ENCODE peak calls at places on chromosome 1, in nine cellular contexts. M is IMR-90, P is K562, R is keratinocyte, I is Karpas-422, W is fibroblast of lung, C is neural progenitor cell, U is mammary epithelial cell, X is SK-N-SH. Y is an unnamed sample.

GRCh38 chr1:61081637-61082335 is 575 bp upstream of the NFIA start:
- DNase-seq in I (peak; percentile 97), C (peak; percentile 74), X (peak; percentile 40), P (no peak), W (peak; percentile 68), U (no peak), M (peak; percentile 38), R (no peak), Y (peak; percentile 74)

GRCh38 chr1:85027242-85027983 is 20.9 kb downstream of the MCOLN3 start:
- DNase-seq in C (peak; percentile 26), R (no peak), W (peak; percentile 24), I (peak; percentile 72), X (no peak), M (peak; percentile 2), P (no peak), U (no peak), Y (no peak)

GRCh38 chr1:16173447-16174260 is 17.8 kb upstream of the EPHA2 start:
- DNase-seq in U (peak; percentile 97), M (peak; percentile 50), P (peak; percentile 48), X (no peak), R (peak; percentile 99), I (no peak), W (peak; percentile 63), C (no peak), Y (peak; percentile 88)

GRCh38 chr1:111736548-111737215 is 2.5 kb downstream of the INKA2 start:
- DNase-seq in W (peak; percentile 58), R (no peak), X (no peak), I (no peak), U (no peak), M (peak; percentile 45), P (no peak), C (peak; percentile 31), Y (no peak)

GRCh38 chr1:183159960-183160359 is 26.1 kb upstream of the LAMC2 start:
- DNase-seq in M (no peak), U (peak; percentile 100), X (no peak), C (no peak), W (no peak), R (peak; percentile 99), P (no peak), I (no peak), Y (peak; percentile 90)

GRCh38 chr1:1080122-1080753 is 6.1 kb upstream of the RNF223 start:
- DNase-seq in M (peak; percentile 33), U (no peak), P (peak; percentile 89), I (no peak), C (peak; percentile 81), X (peak; percentile 94), R (no peak), W (peak; percentile 21), Y (peak; percentile 72)

GRCh38 chr1:54267815-54268551 is 68.0 kb downstream of the MRPL37 start:
- DNase-seq in P (no peak), I (no peak), U (no peak), X (no peak), R (no peak), M (no peak), W (no peak), C (no peak), Y (no peak)

GRCh38 chr1:1946540-1946939 is 27.5 kb upstream of the TMEM52 start:
- DNase-seq in C (no peak), U (no peak), R (no peak), P (no peak), X (no peak), W (peak; percentile 15), M (peak; percentile 7), I (no peak), Y (no peak)

GRCh38 chr1:207218512-207219352 is 102.7 kb upstream of the CD55 start:
- DNase-seq in U (peak; percentile 54), I (no peak), X (no peak), W (no peak), R (no peak), M (no peak), P (no peak), C (no peak), Y (no peak)

GRCh38 chr1:65791860-65792670 is 630 bp upstream of the PDE4B start:
- DNase-seq in I (no peak), X (peak; percentile 57), M (peak; percentile 24), U (no peak), W (peak; percentile 52), C (peak; percentile 62), P (no peak), R (no peak), Y (no peak)

GRCh38 chr1:3356827-3357457 is 97.5 kb upstream of the ARHGEF16 start:
- DNase-seq in P (no peak), C (no peak), W (no peak), X (no peak), I (no peak), R (no peak), U (no peak), M (no peak), Y (no peak)

DNA sequence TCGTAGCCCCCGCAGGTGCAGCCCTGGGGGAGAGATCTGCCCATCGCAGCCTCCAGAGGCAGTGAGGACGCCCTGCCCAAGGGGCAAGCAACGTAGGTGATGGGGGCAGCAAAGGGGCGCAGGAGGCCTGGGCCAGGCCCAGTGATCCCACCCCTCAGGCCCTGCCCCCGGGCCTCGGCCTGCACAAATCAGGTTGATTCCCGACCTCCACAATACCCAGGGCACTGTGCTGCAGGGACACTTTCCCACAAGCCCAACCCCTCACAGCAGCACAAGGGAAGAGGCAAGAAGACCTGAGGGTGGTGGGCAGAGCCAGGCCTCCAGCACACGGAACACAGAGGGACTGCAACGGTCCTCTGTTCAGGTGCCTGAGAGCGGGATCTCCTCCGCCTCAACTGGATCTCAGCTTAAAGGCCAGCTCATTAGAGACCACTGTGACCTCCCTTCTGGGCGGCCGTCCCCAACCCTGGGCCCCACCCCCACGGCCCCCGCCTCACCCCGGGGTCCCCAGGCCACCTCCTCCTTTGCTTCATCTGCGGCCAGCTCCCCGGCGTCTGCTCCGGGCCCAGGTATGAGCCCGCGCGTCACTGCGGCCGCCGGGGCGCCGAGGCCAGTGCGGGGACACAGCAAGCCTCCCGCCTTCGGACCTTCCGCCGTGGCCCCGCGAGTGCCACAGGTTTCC is 789 bp upstream of the ARF1 start:
- DNase-seq in C (peak; percentile 75), R (no peak), U (no peak), W (no peak), P (peak; percentile 87), X (peak; percentile 66), M (no peak), I (peak; percentile 65), Y (no peak)
- H3K4me1 ChIP-seq in C (peaks cover 31% of the 10 kb centered on the region), R (peaks cover 27% of the 10 kb centered on the region), U (peaks cover 35% of the 10 kb centered on the region), W (peaks cover 11% of the 10 kb centered on the region), P (peaks cover 58% of the 10 kb centered on the region), X (peaks cover 30% of the 10 kb centered on the region), M (peaks cover 17% of the 10 kb centered on the region), I (peaks cover 29% of the 10 kb centered on the region), Y (peaks cover 31% of the 10 kb centered on the region)

DNA sequence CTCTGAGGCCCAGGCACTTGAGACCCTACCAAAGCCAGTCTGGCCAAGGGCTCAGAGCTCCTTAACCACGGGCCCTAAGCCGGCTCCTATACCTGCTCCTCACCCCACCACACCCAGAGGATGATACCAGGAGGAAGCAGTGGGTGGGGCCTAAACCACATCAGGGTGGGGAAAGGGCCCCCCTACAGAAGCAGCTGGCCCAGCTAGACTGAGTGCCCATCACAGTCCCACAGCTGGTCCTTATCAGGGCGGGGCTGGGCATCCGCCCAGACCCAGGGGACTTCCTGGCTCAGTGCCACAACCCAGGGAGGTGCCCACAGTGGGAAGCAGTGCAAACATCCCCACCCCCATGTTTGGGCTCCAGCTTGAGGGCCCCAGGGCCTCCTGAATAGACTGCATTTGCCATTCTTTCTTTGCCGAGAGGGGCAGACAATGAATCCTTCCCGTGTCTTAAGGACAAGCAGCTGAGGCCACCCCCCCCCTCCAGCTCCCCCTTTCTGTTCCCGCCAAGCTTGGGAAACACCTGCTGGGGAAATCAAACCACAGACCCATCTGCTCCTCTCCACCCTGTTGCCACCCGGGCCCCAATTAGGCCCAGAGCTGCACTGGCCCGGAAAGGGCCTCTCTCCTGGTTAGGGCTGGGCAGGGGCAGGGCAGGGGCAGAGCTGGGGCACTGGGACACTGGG is 6.2 kb downstream of the E2F2 start:
- DNase-seq in I (no peak), W (no peak), M (no peak), X (peak; percentile 49), C (peak; percentile 26), P (peak; percentile 60), U (no peak), R (no peak), Y (peak; percentile 92)
- H3K9ac ChIP-seq in I (peak overlapping the region; percentile 44), W (no peak overlapping the region), M (no peak overlapping the region), X (no peak overlapping the region), C (no peak overlapping the region), P (no peak overlapping the region), U (no peak overlapping the region), R (no peak overlapping the region), Y (peak overlapping the region; percentile 48)

DNA sequence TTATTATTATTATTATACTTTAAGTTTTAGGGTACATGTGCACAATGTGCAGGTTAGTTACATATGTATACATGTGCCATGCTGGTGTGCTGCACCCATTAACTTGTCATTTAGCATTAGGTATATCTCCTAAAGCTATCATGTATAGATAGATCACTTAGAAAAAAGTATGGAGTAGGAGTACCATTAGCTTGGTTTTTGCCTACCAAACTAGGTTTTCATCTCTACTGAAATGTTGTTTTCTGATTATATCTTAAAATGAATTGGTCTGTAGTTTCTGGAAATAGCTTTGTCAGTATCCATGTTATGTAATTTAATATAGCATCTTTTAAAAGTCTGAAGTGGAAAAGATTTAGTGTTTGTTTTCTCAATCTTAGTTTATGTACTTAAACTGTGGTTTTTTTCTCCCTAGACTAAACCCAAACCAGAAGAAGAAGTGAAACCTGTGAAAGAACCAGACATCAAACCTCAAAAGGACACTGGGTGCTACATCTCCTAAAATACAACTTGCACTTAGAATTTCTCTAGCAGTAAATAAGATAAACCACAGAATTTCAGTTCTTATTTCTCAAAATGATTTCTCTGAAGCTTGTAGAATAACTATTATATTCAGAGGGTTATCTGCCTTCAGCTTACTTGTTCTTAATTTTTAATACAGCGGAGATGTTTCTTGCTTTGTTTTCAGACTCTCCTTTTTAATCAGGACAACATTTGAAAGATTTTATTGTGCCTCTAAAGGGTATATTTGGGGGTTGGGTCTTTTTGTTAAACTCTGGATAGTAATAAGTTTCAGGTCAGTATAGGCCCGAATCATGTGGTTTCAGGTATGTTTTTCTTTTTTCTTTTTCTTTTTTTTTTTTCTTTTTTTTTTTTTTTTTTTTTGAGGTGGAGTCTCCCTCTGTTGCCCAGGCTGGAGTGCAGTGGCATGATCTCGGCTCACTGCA is 4.5 kb upstream of the FAM177B start:
- DNase-seq in C (no peak), P (no peak), U (no peak), R (no peak), I (peak; percentile 51), W (no peak), M (no peak), X (no peak), Y (no peak)
- H3K4me1 ChIP-seq in C (peaks cover 24% of the 10 kb centered on the region), P (no peaks in the 10 kb centered on the region), U (peaks cover 4% of the 10 kb centered on the region), R (no peaks in the 10 kb centered on the region), I (peaks cover 21% of the 10 kb centered on the region), W (no peaks in the 10 kb centered on the region), M (peaks cover 6% of the 10 kb centered on the region), X (no peaks in the 10 kb centered on the region), Y (no peaks in the 10 kb centered on the region)

DNA sequence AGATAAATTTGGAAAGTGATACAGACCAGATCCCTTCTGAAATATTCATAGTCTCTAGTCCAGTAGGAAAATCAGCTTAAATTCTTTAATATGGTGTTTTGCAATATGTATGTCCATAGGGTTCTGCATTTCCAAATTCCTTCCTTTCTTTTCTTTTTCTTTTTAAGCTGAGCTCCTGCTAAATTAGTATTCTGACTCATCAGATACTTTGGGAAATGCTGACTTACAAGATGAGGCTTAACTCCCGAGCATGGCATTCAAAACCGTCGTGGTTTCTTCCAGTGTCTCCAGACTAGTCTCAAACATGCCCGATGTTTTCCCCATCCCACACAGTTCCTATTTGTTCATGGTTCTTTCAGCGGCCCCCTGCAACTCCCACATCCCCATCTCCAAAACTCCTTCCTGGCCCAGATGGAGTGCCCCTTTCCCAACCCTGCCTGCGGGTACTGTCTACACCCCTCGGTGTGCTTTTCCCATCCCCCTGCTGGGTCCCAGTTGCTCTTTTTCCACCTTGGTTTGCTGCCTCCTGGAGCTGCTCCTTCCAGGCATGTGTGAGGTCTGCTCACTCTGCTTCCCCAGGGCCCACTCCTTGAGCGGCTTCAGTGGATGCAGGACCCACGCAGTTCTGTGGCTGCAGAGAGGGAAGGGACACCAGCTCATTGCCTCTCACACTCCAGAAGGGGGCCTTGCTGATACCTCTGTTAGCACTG is 19.4 kb upstream of the ETV3 start:
- DNase-seq in P (no peak), I (no peak), W (peak; percentile 46), U (peak; percentile 56), R (no peak), C (no peak), X (no peak), M (peak; percentile 65), Y (no peak)
- H3K9ac ChIP-seq in P (no peak overlapping the region), I (no peak overlapping the region), W (no peak overlapping the region), U (no peak overlapping the region), R (no peak overlapping the region), C (no peak overlapping the region), X (no peak overlapping the region), M (no peak overlapping the region), Y (no peak overlapping the region)

Y was measured in colonic mucosa.